ENCODE peak calls at places on chromosomes 16 and 17, in four cellular contexts. One of them, this sample, is unnamed. For H3K9me3, the result is how much of the 10 kb centered on the place peaks cover.

GRCh38 chr16:70694088-70694487 is 8.2 kb upstream of the MTSS2 start:
- DNase-seq in HCT116: no peak
- DNase-seq in SK-N-MC: no peak
- DNase-seq in stomach: no peak
- DNase-seq in this sample: no peak

GRCh38 chr17:7767425-7768021 is 50.0 kb downstream of the DNAH2 start:
- DNase-seq in SK-N-MC: no peak
- DNase-seq in HCT116: no peak
- DNase-seq in stomach: no peak
- DNase-seq in this sample: no peak

GRCh38 chr16:48911700-48912099 is 301.7 kb upstream of the N4BP1 start:
- DNase-seq in HCT116: peak
- DNase-seq in SK-N-MC: no peak
- DNase-seq in stomach: no peak
- DNase-seq in this sample: no peak

GRCh38 chr17:41322264-41322902 is 6.9 kb upstream of the KRTAP17-1 start:
- DNase-seq in HCT116: peak
- DNase-seq in stomach: no peak
- DNase-seq in SK-N-MC: peak
- DNase-seq in this sample: no peak

GRCh38 chr16:17605784-17606183 is 135.0 kb upstream of the XYLT1 start:
- DNase-seq in HCT116: no peak
- DNase-seq in SK-N-MC: no peak
- DNase-seq in stomach: no peak
- DNase-seq in this sample: no peak

GRCh38 chr17:66733759-66734158 is 101.2 kb upstream of the CACNG5 start:
- DNase-seq in SK-N-MC: no peak
- DNase-seq in HCT116: no peak
- DNase-seq in stomach: no peak
- DNase-seq in this sample: no peak

GRCh38 chr16:85057948-85058347 is 30.4 kb downstream of the KIAA0513 start:
- DNase-seq in SK-N-MC: no peak
- DNase-seq in stomach: no peak
- DNase-seq in HCT116: no peak
- DNase-seq in this sample: no peak

GRCh38 chr17:50766222-50767023 is 895 bp downstream of the ANKRD40CL start:
- DNase-seq in stomach: no peak
- DNase-seq in SK-N-MC: no peak
- DNase-seq in HCT116: no peak
- DNase-seq in this sample: no peak

GRCh38 chr16:88640520-88641247 is 2.3 kb downstream of the IL17C start:
- DNase-seq in SK-N-MC: no peak
- DNase-seq in stomach: no peak
- DNase-seq in HCT116: no peak
- DNase-seq in this sample: no peak

GRCh38 chr16:84302111-84302954 is 7.7 kb downstream of the WFDC1 start:
- DNase-seq in stomach: no peak
- DNase-seq in SK-N-MC: no peak
- DNase-seq in HCT116: no peak
- DNase-seq in this sample: no peak

GRCh38 chr17:6823011-6823442 is 8.5 kb downstream of the TEKT1 start:
- DNase-seq in stomach: no peak
- DNase-seq in HCT116: no peak
- DNase-seq in SK-N-MC: no peak
- DNase-seq in this sample: no peak

GRCh38 chr16:85649978-85650863 is 37.1 kb downstream of the GSE1 start:
- DNase-seq in HCT116: no peak
- DNase-seq in stomach: no peak
- DNase-seq in SK-N-MC: no peak
- DNase-seq in this sample: peak

GRCh38 chr16:848510-849253 is 48.1 kb upstream of the GNG13 start:
- DNase-seq in stomach: no peak
- DNase-seq in HCT116: no peak
- DNase-seq in SK-N-MC: no peak
- DNase-seq in this sample: no peak

GRCh38 chr17:41919165-41919817 is 540 bp upstream of the ACLY start:
- DNase-seq in HCT116: peak
- DNase-seq in SK-N-MC: no peak
- DNase-seq in stomach: no peak
- DNase-seq in this sample: no peak

DNA sequence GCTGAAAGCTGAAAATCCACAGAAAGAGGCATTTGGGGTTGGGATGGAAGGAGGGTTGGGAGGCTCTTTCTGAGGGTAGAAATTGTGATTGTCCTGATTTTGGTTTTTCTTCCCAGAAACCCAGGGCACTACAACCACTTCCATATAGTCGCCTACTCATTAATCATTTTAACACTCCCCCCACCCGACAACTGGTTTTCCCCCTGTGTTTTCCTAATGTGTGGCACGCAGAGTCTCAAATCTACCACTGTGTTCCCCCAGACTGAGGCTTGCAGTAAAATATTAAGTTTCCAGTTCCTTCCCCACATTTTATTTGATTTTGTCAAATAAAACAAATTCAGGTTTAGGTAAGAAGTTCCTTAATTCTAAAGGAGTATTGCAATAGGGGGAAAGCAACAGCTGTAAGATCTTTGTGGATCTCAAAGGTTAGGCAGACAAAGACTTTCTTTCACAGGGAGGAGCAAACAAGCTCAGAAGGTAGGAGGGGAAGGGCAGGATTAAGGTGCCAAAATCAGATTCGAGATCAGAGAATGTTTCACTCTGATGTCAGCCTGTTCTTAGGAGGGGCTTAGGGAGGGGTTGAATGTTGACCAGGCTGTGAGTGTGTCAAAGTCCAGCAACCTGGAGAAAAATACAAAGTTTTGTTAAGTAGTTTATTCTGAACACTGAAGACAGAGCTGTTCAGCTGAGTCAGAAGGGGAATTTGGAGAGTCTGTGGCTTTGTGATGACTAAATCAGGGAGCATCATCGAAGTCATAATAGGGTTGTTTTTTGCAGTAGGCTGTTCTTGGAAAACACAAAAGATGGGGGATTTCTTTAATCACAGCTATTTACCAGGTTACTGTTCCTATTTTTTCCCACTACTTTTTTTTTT is 3.6 kb downstream of the ZNF267 start:
- DNase-seq in SK-N-MC: no peak
- DNase-seq in stomach: no peak
- DNase-seq in HCT116: no peak
- DNase-seq in this sample: no peak
- H3K9me3 ChIP-seq in SK-N-MC: under half
- H3K9me3 ChIP-seq in stomach: under half
- H3K9me3 ChIP-seq in HCT116: under half
- H3K9me3 ChIP-seq in this sample: under half

DNA sequence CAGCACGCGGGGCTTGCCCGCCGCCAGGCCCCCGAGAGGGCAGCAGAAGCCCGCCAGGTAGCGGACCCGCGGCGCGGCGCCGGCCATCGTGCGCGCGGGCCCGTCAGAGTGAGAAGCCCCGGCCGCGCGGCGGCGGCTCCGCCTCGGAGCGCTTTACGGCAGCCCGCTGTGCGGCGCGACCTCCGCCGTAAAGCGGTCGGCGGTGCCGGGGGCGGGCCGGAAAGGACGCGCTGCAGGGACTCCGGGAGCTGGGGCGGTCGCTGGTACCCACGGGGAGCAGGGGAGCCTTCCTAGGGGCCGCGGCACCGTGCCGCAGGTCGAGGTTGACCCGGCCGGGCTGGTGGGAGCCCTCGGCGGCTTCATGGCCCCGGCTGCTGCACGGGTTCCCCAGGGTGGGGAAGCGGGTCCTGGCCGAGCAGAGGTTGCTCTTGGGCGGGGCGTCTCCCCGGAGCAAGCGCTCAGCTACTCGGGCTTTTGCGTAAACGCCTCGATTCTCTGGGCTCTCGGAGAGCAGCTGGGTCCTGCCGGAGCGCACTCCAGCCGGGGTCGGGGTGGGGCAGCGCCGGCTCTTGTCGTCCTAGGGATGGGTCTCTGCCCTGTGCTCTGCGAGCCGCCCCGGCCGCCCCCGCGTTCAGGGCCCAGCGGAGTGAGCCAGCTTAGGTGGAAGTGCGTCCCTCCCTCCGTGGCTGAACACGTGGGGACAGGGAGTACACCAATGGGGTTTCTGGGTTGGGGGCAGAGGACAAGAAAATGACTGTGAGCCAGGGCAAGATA is at the start of gene FAAP100:
- DNase-seq in stomach: peak
- DNase-seq in SK-N-MC: no peak
- DNase-seq in HCT116: peak
- DNase-seq in this sample: peak
- TF ChIP-seq POLR2AphosphoS5 in stomach: peak
- TF ChIP-seq POLR2AphosphoS5 in SK-N-MC: peak
- TF ChIP-seq POLR2AphosphoS5 in HCT116: peak
- TF ChIP-seq POLR2AphosphoS5 in this sample: peak

GRCh38 chr17:13671341-13671740 is 69.6 kb upstream of the HS3ST3A1 start:
- DNase-seq in SK-N-MC: no peak
- DNase-seq in stomach: no peak
- DNase-seq in HCT116: no peak
- DNase-seq in this sample: no peak

GRCh38 chr17:13665872-13666635 is 64.3 kb upstream of the HS3ST3A1 start:
- DNase-seq in SK-N-MC: no peak
- DNase-seq in stomach: no peak
- DNase-seq in HCT116: no peak
- DNase-seq in this sample: no peak

DNA sequence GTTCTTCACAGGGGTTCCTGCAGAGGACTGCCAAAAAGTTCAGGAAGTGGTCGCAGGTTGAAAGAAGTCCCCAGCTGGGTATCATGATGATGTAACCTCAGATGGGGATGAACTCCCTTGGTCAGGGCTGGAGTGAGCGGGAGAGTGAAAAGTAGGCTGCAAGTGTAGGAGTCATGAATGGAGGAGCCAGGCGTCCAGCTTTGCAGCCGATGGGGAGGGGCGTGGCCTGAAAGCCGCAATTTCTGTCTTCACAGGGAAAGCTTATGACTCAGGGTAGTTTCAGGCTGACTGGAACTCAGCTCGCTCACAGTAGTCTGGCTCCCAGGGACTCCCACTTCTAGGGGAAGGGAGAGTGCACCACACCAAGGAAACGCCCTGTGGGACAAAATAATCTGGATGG is 70.0 kb upstream of the HS3ST3A1 start:
- DNase-seq in HCT116: no peak
- DNase-seq in SK-N-MC: no peak
- DNase-seq in stomach: no peak
- DNase-seq in this sample: peak
- H3K9me3 ChIP-seq in HCT116: under half
- H3K9me3 ChIP-seq in SK-N-MC: under half
- H3K9me3 ChIP-seq in stomach: under half
- H3K9me3 ChIP-seq in this sample: under half

GRCh38 chr17:60392845-60393702 is 1.1 kb upstream of the USP32 start:
- DNase-seq in HCT116: peak
- DNase-seq in stomach: peak
- DNase-seq in SK-N-MC: no peak
- DNase-seq in this sample: no peak
- TF ChIP-seq POLR2AphosphoS5 in HCT116: peak
- TF ChIP-seq POLR2AphosphoS5 in stomach: peak
- TF ChIP-seq POLR2AphosphoS5 in SK-N-MC: no peak
- TF ChIP-seq POLR2AphosphoS5 in this sample: peak

GRCh38 chr17:70130274-70130673 is 39.1 kb upstream of the KCNJ2 start:
- DNase-seq in SK-N-MC: no peak
- DNase-seq in HCT116: no peak
- DNase-seq in stomach: no peak
- DNase-seq in this sample: no peak

GRCh38 chr17:70124723-70125122 is 44.6 kb upstream of the KCNJ2 start:
- DNase-seq in stomach: no peak
- DNase-seq in HCT116: no peak
- DNase-seq in SK-N-MC: no peak
- DNase-seq in this sample: no peak

GRCh38 chr17:70132505-70132904 is 36.8 kb upstream of the KCNJ2 start:
- DNase-seq in HCT116: no peak
- DNase-seq in stomach: no peak
- DNase-seq in SK-N-MC: no peak
- DNase-seq in this sample: no peak

GRCh38 chr17:70127221-70127873 is 42.0 kb upstream of the KCNJ2 start:
- DNase-seq in SK-N-MC: no peak
- DNase-seq in stomach: no peak
- DNase-seq in HCT116: no peak
- DNase-seq in this sample: no peak

GRCh38 chr17:70128727-70129238 is 40.5 kb upstream of the KCNJ2 start:
- DNase-seq in SK-N-MC: no peak
- DNase-seq in HCT116: no peak
- DNase-seq in stomach: no peak
- DNase-seq in this sample: peak
- H3K9me3 ChIP-seq in SK-N-MC: under half
- H3K9me3 ChIP-seq in HCT116: under half
- H3K9me3 ChIP-seq in stomach: under half
- H3K9me3 ChIP-seq in this sample: under half

GRCh38 chr17:75349589-75349988 is 55.9 kb downstream of the GRB2 start:
- DNase-seq in stomach: no peak
- DNase-seq in HCT116: no peak
- DNase-seq in SK-N-MC: no peak
- DNase-seq in this sample: no peak

GRCh38 chr17:75350706-75351105 is 54.8 kb downstream of the GRB2 start:
- DNase-seq in SK-N-MC: no peak
- DNase-seq in stomach: no peak
- DNase-seq in HCT116: no peak
- DNase-seq in this sample: no peak

GRCh38 chr17:75350029-75350428 is 55.4 kb downstream of the GRB2 start:
- DNase-seq in HCT116: no peak
- DNase-seq in stomach: no peak
- DNase-seq in SK-N-MC: no peak
- DNase-seq in this sample: no peak

GRCh38 chr17:75353176-75353575 is 52.3 kb downstream of the GRB2 start:
- DNase-seq in stomach: no peak
- DNase-seq in SK-N-MC: no peak
- DNase-seq in HCT116: no peak
- DNase-seq in this sample: no peak

DNA sequence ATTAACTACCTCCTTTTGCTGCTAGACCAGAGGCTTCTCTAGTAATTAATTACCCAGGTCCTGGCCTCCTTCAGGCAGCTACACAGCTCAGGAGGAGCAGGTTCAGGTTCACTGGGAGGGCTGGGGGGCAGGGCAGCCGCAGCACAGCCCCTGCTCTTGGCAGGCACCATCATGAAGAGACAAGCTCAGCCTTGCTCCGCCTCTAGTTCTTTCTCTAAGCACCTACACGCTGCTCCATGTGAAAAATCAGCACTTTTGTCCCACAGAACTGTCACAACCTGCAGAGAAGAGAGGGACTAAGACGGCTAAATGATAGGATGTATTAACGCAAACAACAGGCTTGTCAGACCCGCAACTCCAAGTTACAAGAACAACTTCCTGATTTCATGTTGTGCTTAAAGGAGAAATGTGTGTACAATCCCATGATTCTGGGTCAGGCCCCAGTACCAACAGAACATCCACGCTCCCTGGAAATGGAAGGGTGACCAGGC is 53.4 kb downstream of the GRB2 start:
- DNase-seq in HCT116: no peak
- DNase-seq in stomach: peak
- DNase-seq in SK-N-MC: no peak
- DNase-seq in this sample: peak
- TF ChIP-seq POLR2AphosphoS5 in HCT116: no peak
- TF ChIP-seq POLR2AphosphoS5 in stomach: no peak
- TF ChIP-seq POLR2AphosphoS5 in SK-N-MC: no peak
- TF ChIP-seq POLR2AphosphoS5 in this sample: no peak

This sample was measured in upper lobe of left lung.